ENCODE peak calls at places on chromosomes 12 and 14, in four cellular contexts. One of them, this sample, is unnamed.

GRCh38 chr12:33116284-33116683 is 219.7 kb upstream of the PKP2 start:
- DNase-seq in midbrain: no peak
- DNase-seq in stimulated activated CD8-positive, alpha-beta memory T cell treated with anti-CD3 and anti-CD28 coated beads, Interleukin-2, amount 100 ng/mL, for 1 hour: no peak
- DNase-seq in activated CD4-positive, alpha-beta T cell treated with anti-CD3 and anti-CD28 coated beads for 48 hours: no peak
- DNase-seq in this sample: no peak

GRCh38 chr12:131365821-131366260 is 345.0 kb upstream of the SFSWAP start:
- DNase-seq in midbrain: no peak
- DNase-seq in stimulated activated CD8-positive, alpha-beta memory T cell treated with anti-CD3 and anti-CD28 coated beads, Interleukin-2, amount 100 ng/mL, for 1 hour: no peak
- DNase-seq in activated CD4-positive, alpha-beta T cell treated with anti-CD3 and anti-CD28 coated beads for 48 hours: no peak
- DNase-seq in this sample: no peak

GRCh38 chr14:31457665-31458659 is 656 bp upstream of the DTD2 start:
- DNase-seq in midbrain: peak
- DNase-seq in stimulated activated CD8-positive, alpha-beta memory T cell treated with anti-CD3 and anti-CD28 coated beads, Interleukin-2, amount 100 ng/mL, for 1 hour: no peak
- DNase-seq in activated CD4-positive, alpha-beta T cell treated with anti-CD3 and anti-CD28 coated beads for 48 hours: no peak
- DNase-seq in this sample: no peak

GRCh38 chr12:11015775-11016430 is 6.5 kb downstream of the TAS2R19 start:
- DNase-seq in midbrain: no peak
- DNase-seq in stimulated activated CD8-positive, alpha-beta memory T cell treated with anti-CD3 and anti-CD28 coated beads, Interleukin-2, amount 100 ng/mL, for 1 hour: no peak
- DNase-seq in activated CD4-positive, alpha-beta T cell treated with anti-CD3 and anti-CD28 coated beads for 48 hours: no peak
- DNase-seq in this sample: no peak

GRCh38 chr12:77777274-77777673 is 53.4 kb upstream of the NAV3 start:
- DNase-seq in midbrain: no peak
- DNase-seq in stimulated activated CD8-positive, alpha-beta memory T cell treated with anti-CD3 and anti-CD28 coated beads, Interleukin-2, amount 100 ng/mL, for 1 hour: no peak
- DNase-seq in activated CD4-positive, alpha-beta T cell treated with anti-CD3 and anti-CD28 coated beads for 48 hours: no peak
- DNase-seq in this sample: no peak

GRCh38 chr14:78448483-78449094 is 278.4 kb downstream of the NRXN3 start:
- DNase-seq in midbrain: peak
- DNase-seq in stimulated activated CD8-positive, alpha-beta memory T cell treated with anti-CD3 and anti-CD28 coated beads, Interleukin-2, amount 100 ng/mL, for 1 hour: no peak
- DNase-seq in activated CD4-positive, alpha-beta T cell treated with anti-CD3 and anti-CD28 coated beads for 48 hours: peak
- DNase-seq in this sample: peak

GRCh38 chr12:117774986-117775775 is 193.6 kb downstream of the KSR2 start:
- DNase-seq in midbrain: no peak
- DNase-seq in stimulated activated CD8-positive, alpha-beta memory T cell treated with anti-CD3 and anti-CD28 coated beads, Interleukin-2, amount 100 ng/mL, for 1 hour: no peak
- DNase-seq in activated CD4-positive, alpha-beta T cell treated with anti-CD3 and anti-CD28 coated beads for 48 hours: peak
- DNase-seq in this sample: peak

GRCh38 chr14:29937116-29937515 is 9.5 kb upstream of the PRKD1 start:
- DNase-seq in midbrain: no peak
- DNase-seq in stimulated activated CD8-positive, alpha-beta memory T cell treated with anti-CD3 and anti-CD28 coated beads, Interleukin-2, amount 100 ng/mL, for 1 hour: no peak
- DNase-seq in activated CD4-positive, alpha-beta T cell treated with anti-CD3 and anti-CD28 coated beads for 48 hours: no peak
- DNase-seq in this sample: no peak

GRCh38 chr12:72264548-72265175 is 7.5 kb upstream of the TRHDE start:
- DNase-seq in midbrain: peak
- DNase-seq in stimulated activated CD8-positive, alpha-beta memory T cell treated with anti-CD3 and anti-CD28 coated beads, Interleukin-2, amount 100 ng/mL, for 1 hour: no peak
- DNase-seq in activated CD4-positive, alpha-beta T cell treated with anti-CD3 and anti-CD28 coated beads for 48 hours: no peak
- DNase-seq in this sample: no peak

This sample was measured in activated CD4-positive, alpha-beta memory T cell treated with anti-CD3 and anti-CD28 coated beads for 36 hours.